ENCODE peak calls at places on chromosome 17, in nine cellular contexts. One of them, this sample, is unnamed.

GRCh38 chr17:2949469-2950044 is 113.8 kb downstream of the OR1D5 start:
- DNase-seq in stimulated activated naive CD8-positive, alpha-beta T cell treated with anti-CD3 and anti-CD28 coated beads, Interleukin-15, amount 100 ng/mL, for 72 hours: no peak
- DNase-seq in stimulated activated CD4-positive, alpha-beta T cell treated with anti-CD3 and anti-CD28 coated beads, Interleukin-2, amount 100 ng/mL, for 48 hours: no peak
- DNase-seq in ecto neural progenitor cell: peak
- DNase-seq in NCI-H460: peak
- DNase-seq in neural progenitor cell: no peak
- DNase-seq in choroid plexus epithelial cell: no peak
- DNase-seq in left cardiac atrium: peak
- DNase-seq in NCI-H2107: no peak
- DNase-seq in this sample: peak

GRCh38 chr17:75516255-75516618 is at the start of gene TSEN54:
- DNase-seq in stimulated activated naive CD8-positive, alpha-beta T cell treated with anti-CD3 and anti-CD28 coated beads, Interleukin-15, amount 100 ng/mL, for 72 hours: peak
- DNase-seq in stimulated activated CD4-positive, alpha-beta T cell treated with anti-CD3 and anti-CD28 coated beads, Interleukin-2, amount 100 ng/mL, for 48 hours: peak
- DNase-seq in ecto neural progenitor cell: peak
- DNase-seq in NCI-H460: peak
- DNase-seq in neural progenitor cell: peak
- DNase-seq in choroid plexus epithelial cell: peak
- DNase-seq in left cardiac atrium: peak
- DNase-seq in NCI-H2107: peak
- DNase-seq in this sample: peak

GRCh38 chr17:68908045-68908444 is 47.1 kb downstream of the ABCA8 start:
- DNase-seq in stimulated activated naive CD8-positive, alpha-beta T cell treated with anti-CD3 and anti-CD28 coated beads, Interleukin-15, amount 100 ng/mL, for 72 hours: no peak
- DNase-seq in stimulated activated CD4-positive, alpha-beta T cell treated with anti-CD3 and anti-CD28 coated beads, Interleukin-2, amount 100 ng/mL, for 48 hours: no peak
- DNase-seq in ecto neural progenitor cell: no peak
- DNase-seq in NCI-H460: no peak
- DNase-seq in neural progenitor cell: no peak
- DNase-seq in choroid plexus epithelial cell: no peak
- DNase-seq in left cardiac atrium: no peak
- DNase-seq in NCI-H2107: no peak
- DNase-seq in this sample: no peak

GRCh38 chr17:40218740-40219072 is 398 bp upstream of the WIPF2 start:
- DNase-seq in stimulated activated naive CD8-positive, alpha-beta T cell treated with anti-CD3 and anti-CD28 coated beads, Interleukin-15, amount 100 ng/mL, for 72 hours: peak
- DNase-seq in stimulated activated CD4-positive, alpha-beta T cell treated with anti-CD3 and anti-CD28 coated beads, Interleukin-2, amount 100 ng/mL, for 48 hours: peak
- DNase-seq in ecto neural progenitor cell: peak
- DNase-seq in NCI-H460: peak
- DNase-seq in neural progenitor cell: peak
- DNase-seq in choroid plexus epithelial cell: peak
- DNase-seq in left cardiac atrium: peak
- DNase-seq in NCI-H2107: no peak
- DNase-seq in this sample: peak

GRCh38 chr17:69760562-69760961 is 314.5 kb upstream of the KCNJ16 start:
- DNase-seq in stimulated activated naive CD8-positive, alpha-beta T cell treated with anti-CD3 and anti-CD28 coated beads, Interleukin-15, amount 100 ng/mL, for 72 hours: no peak
- DNase-seq in stimulated activated CD4-positive, alpha-beta T cell treated with anti-CD3 and anti-CD28 coated beads, Interleukin-2, amount 100 ng/mL, for 48 hours: no peak
- DNase-seq in ecto neural progenitor cell: no peak
- DNase-seq in NCI-H460: no peak
- DNase-seq in neural progenitor cell: no peak
- DNase-seq in choroid plexus epithelial cell: no peak
- DNase-seq in left cardiac atrium: no peak
- DNase-seq in NCI-H2107: no peak
- DNase-seq in this sample: no peak

GRCh38 chr17:56914641-56915263 is 903 bp upstream of the TRIM25 start:
- DNase-seq in stimulated activated naive CD8-positive, alpha-beta T cell treated with anti-CD3 and anti-CD28 coated beads, Interleukin-15, amount 100 ng/mL, for 72 hours: no peak
- DNase-seq in stimulated activated CD4-positive, alpha-beta T cell treated with anti-CD3 and anti-CD28 coated beads, Interleukin-2, amount 100 ng/mL, for 48 hours: no peak
- DNase-seq in ecto neural progenitor cell: no peak
- DNase-seq in NCI-H460: peak
- DNase-seq in neural progenitor cell: no peak
- DNase-seq in choroid plexus epithelial cell: no peak
- DNase-seq in left cardiac atrium: no peak
- DNase-seq in NCI-H2107: no peak
- DNase-seq in this sample: peak

GRCh38 chr17:2898255-2898926 is 102.2 kb downstream of the RAP1GAP2 start:
- DNase-seq in stimulated activated naive CD8-positive, alpha-beta T cell treated with anti-CD3 and anti-CD28 coated beads, Interleukin-15, amount 100 ng/mL, for 72 hours: no peak
- DNase-seq in stimulated activated CD4-positive, alpha-beta T cell treated with anti-CD3 and anti-CD28 coated beads, Interleukin-2, amount 100 ng/mL, for 48 hours: no peak
- DNase-seq in ecto neural progenitor cell: no peak
- DNase-seq in NCI-H460: no peak
- DNase-seq in neural progenitor cell: no peak
- DNase-seq in choroid plexus epithelial cell: no peak
- DNase-seq in left cardiac atrium: no peak
- DNase-seq in NCI-H2107: peak
- DNase-seq in this sample: no peak

GRCh38 chr17:73371846-73372245 is 60.0 kb upstream of the CDC42EP4 start:
- DNase-seq in stimulated activated naive CD8-positive, alpha-beta T cell treated with anti-CD3 and anti-CD28 coated beads, Interleukin-15, amount 100 ng/mL, for 72 hours: no peak
- DNase-seq in stimulated activated CD4-positive, alpha-beta T cell treated with anti-CD3 and anti-CD28 coated beads, Interleukin-2, amount 100 ng/mL, for 48 hours: no peak
- DNase-seq in ecto neural progenitor cell: no peak
- DNase-seq in NCI-H460: no peak
- DNase-seq in neural progenitor cell: no peak
- DNase-seq in choroid plexus epithelial cell: no peak
- DNase-seq in left cardiac atrium: no peak
- DNase-seq in NCI-H2107: no peak
- DNase-seq in this sample: no peak